ENCODE peak calls at places on chromosomes 1 and 21, in six cellular contexts. W, E, P, C, T and Y are unnamed samples.

GRCh38 chr1:28021064-28021463 is 61.3 kb downstream of the XKR8 start:
- DNase-seq in W (peak), E (no peak), P (peak), C (no peak), T (no peak), Y (no peak)

GRCh38 chr21:21230672-21231071 is 232.5 kb downstream of the NCAM2 start:
- DNase-seq in W (peak), E (no peak), P (peak), C (no peak), T (no peak), Y (no peak)

GRCh38 chr1:16053781-16054502 is 10.4 kb downstream of the CLCNKB start:
- DNase-seq in W (no peak), E (no peak), P (no peak), C (no peak), T (no peak), Y (no peak)

GRCh38 chr21:41142051-41142795 is 25.7 kb upstream of the BACE2 start:
- DNase-seq in W (peak), E (peak), P (peak), C (no peak), T (peak), Y (peak)

GRCh38 chr1:10438677-10439163 is 8.5 kb downstream of the CENPS start:
- DNase-seq in W (no peak), E (no peak), P (no peak), C (no peak), T (peak), Y (no peak)

GRCh38 chr1:46202975-46203737 is at the start of gene LURAP1:
- DNase-seq in W (peak), E (peak), P (peak), C (peak), T (no peak), Y (peak)

GRCh38 chr21:24025101-24025500 is 1582.2 kb downstream of the MRPL39 start:
- DNase-seq in W (no peak), E (no peak), P (no peak), C (no peak), T (no peak), Y (no peak)

GRCh38 chr21:26679299-26679698 is 106.2 kb upstream of the CYYR1 start:
- DNase-seq in W (no peak), E (no peak), P (no peak), C (no peak), T (no peak), Y (no peak)

GRCh38 chr1:110529011-110529410 is 10.0 kb upstream of the KCNA10 start:
- DNase-seq in W (no peak), E (no peak), P (no peak), C (no peak), T (no peak), Y (no peak)

GRCh38 chr1:235708390-235708962 is 58.9 kb upstream of the GNG4 start:
- DNase-seq in W (no peak), E (no peak), P (peak), C (no peak), T (no peak), Y (peak)

GRCh38 chr1:104132386-104132973 is 382.8 kb downstream of the AMY1C start:
- DNase-seq in W (peak), E (peak), P (peak), C (no peak), T (peak), Y (no peak)

GRCh38 chr1:76209238-76209637 is 134.7 kb downstream of the ST6GALNAC3 start:
- DNase-seq in W (no peak), E (no peak), P (no peak), C (no peak), T (no peak), Y (no peak)

GRCh38 chr1:207808322-207808705 is 56.5 kb downstream of the CD46 start:
- DNase-seq in W (no peak), E (no peak), P (no peak), C (no peak), T (no peak), Y (no peak)

GRCh38 chr1:116110507-116111195 is 548 bp upstream of the MAB21L3 start:
- DNase-seq in W (no peak), E (no peak), P (no peak), C (no peak), T (no peak), Y (peak)

GRCh38 chr21:20591294-20591693 is 406.9 kb upstream of the NCAM2 start:
- DNase-seq in W (no peak), E (no peak), P (peak), C (no peak), T (no peak), Y (no peak)